ENCODE peak calls at places on chromosomes 12 and 14, in nine cellular contexts. F, U, J, A, H, G, Z, O and E are unnamed samples.

GRCh38 chr12:30811966-30812365 is 57.2 kb upstream of the CAPRIN2 start:
- DNase-seq in J (peak), G (no peak), H (no peak), A (no peak), U (no peak), F (no peak), Z (no peak), O (no peak), E (no peak)

GRCh38 chr12:116773276-116773731 is 35.2 kb downstream of the RNFT2 start:
- DNase-seq in A (no peak), Z (peak), F (no peak), U (no peak), H (no peak), G (peak), O (peak), J (peak), E (no peak)

GRCh38 chr12:26187429-26187828 is 7.9 kb upstream of the SSPN start:
- DNase-seq in U (no peak), Z (no peak), O (peak), A (no peak), J (no peak), G (no peak), H (no peak), F (no peak), E (no peak)

GRCh38 chr14:60867503-60868172 is 113.2 kb downstream of the TRMT5 start:
- DNase-seq in A (no peak), Z (no peak), G (no peak), U (no peak), J (no peak), H (no peak), O (no peak), F (no peak), E (no peak)

GRCh38 chr14:58752782-58753181 is 115.0 kb downstream of the DACT1 start:
- DNase-seq in A (peak), U (peak), H (peak), G (peak), J (no peak), F (no peak), Z (peak), O (peak), E (peak)

GRCh38 chr12:62713190-62713589 is 221.8 kb downstream of the PPM1H start:
- DNase-seq in A (no peak), F (no peak), H (no peak), J (no peak), G (no peak), O (no peak), Z (no peak), U (no peak), E (no peak)

GRCh38 chr12:120453977-120454376 is 7.7 kb downstream of the GATC start:
- DNase-seq in A (no peak), H (no peak), U (no peak), O (no peak), F (no peak), Z (peak), J (no peak), G (peak), E (no peak)

GRCh38 chr12:48041591-48042423 is 37.5 kb upstream of the COL2A1 start:
- DNase-seq in F (no peak), A (no peak), J (no peak), Z (no peak), H (no peak), O (no peak), G (no peak), U (no peak), E (no peak)

GRCh38 chr14:45246633-45247173 is 6.3 kb downstream of the MIS18BP1 start:
- DNase-seq in U (no peak), G (no peak), J (no peak), O (no peak), A (no peak), H (no peak), F (no peak), Z (no peak), E (no peak)

GRCh38 chr14:100304825-100305445 is 1.3 kb downstream of the SLC25A29 start:
- DNase-seq in U (no peak), F (no peak), A (peak), O (peak), J (peak), Z (peak), H (peak), G (peak), E (no peak)

GRCh38 chr14:52553002-52553670 is 500 bp downstream of the GPR137C start:
- DNase-seq in O (peak), F (no peak), G (peak), A (peak), H (peak), J (peak), U (no peak), Z (no peak), E (no peak)

GRCh38 chr14:101937926-101938767 is 26.2 kb upstream of the DYNC1H1 start:
- DNase-seq in H (no peak), U (no peak), O (no peak), G (no peak), F (no peak), J (no peak), Z (no peak), A (no peak), E (no peak)

GRCh38 chr12:68497702-68498101 is 113.0 kb upstream of the RAP1B start:
- DNase-seq in O (peak), Z (peak), J (no peak), G (peak), F (peak), A (peak), H (no peak), U (no peak), E (peak)

GRCh38 chr14:32073537-32074189 is 3.4 kb upstream of the ARHGAP5 start:
- DNase-seq in A (peak), J (no peak), U (peak), G (peak), Z (peak), F (peak), H (no peak), O (peak), E (peak)

GRCh38 chr14:55580401-55581010 is 499 bp downstream of the KTN1 start:
- DNase-seq in Z (peak), U (no peak), G (peak), F (no peak), O (no peak), H (peak), J (no peak), A (peak), E (no peak)

GRCh38 chr14:20530771-20531571 is 25.6 kb downstream of the RNASE10 start:
- DNase-seq in Z (peak), U (peak), O (peak), F (peak), H (peak), A (peak), J (peak), G (peak), E (peak)

GRCh38 chr14:50766338-50766886 is 64.5 kb downstream of the NIN start:
- DNase-seq in J (no peak), G (peak), F (no peak), A (peak), H (no peak), O (no peak), U (no peak), Z (no peak), E (peak)

GRCh38 chr12:96034631-96035282 is 630 bp downstream of the LTA4H start:
- DNase-seq in H (no peak), Z (no peak), F (no peak), A (no peak), J (no peak), U (peak), O (peak), G (peak), E (no peak)

GRCh38 chr12:7995266-7995963 is 37.1 kb upstream of the FOXJ2 start:
- DNase-seq in O (peak), F (peak), H (peak), Z (peak), U (peak), J (peak), G (peak), A (peak), E (peak)

GRCh38 chr12:12612403-12612802 is 727 bp downstream of the CREBL2 start:
- DNase-seq in J (no peak), F (peak), G (peak), O (peak), U (no peak), Z (peak), H (no peak), A (no peak), E (peak)

GRCh38 chr12:53063708-53064612 is 14.1 kb downstream of the TNS2 start:
- DNase-seq in G (peak), F (no peak), O (peak), Z (no peak), U (no peak), H (peak), A (peak), J (no peak), E (no peak)

GRCh38 chr12:125797421-125798175 is 732.4 kb downstream of the AACS start:
- DNase-seq in J (no peak), H (no peak), G (no peak), A (no peak), F (no peak), U (no peak), Z (peak), O (no peak), E (peak)

GRCh38 chr14:75426332-75427125 is 1.3 kb upstream of the JDP2 start:
- DNase-seq in F (no peak), A (no peak), J (no peak), G (no peak), H (no peak), Z (no peak), U (no peak), O (no peak), E (no peak)

GRCh38 chr14:75428230-75429104 is 645 bp downstream of the JDP2 start:
- DNase-seq in H (peak), Z (no peak), G (peak), J (no peak), A (no peak), U (no peak), F (no peak), O (peak), E (no peak)

GRCh38 chr14:75427126-75427481 is 718 bp upstream of the JDP2 start:
- DNase-seq in J (peak), O (no peak), A (no peak), G (no peak), H (peak), Z (no peak), F (no peak), U (no peak), E (no peak)

GRCh38 chr14:75429562-75429961 is 1.7 kb downstream of the JDP2 start:
- DNase-seq in A (no peak), H (no peak), O (no peak), Z (no peak), U (no peak), F (no peak), J (no peak), G (no peak), E (no peak)

DNA sequence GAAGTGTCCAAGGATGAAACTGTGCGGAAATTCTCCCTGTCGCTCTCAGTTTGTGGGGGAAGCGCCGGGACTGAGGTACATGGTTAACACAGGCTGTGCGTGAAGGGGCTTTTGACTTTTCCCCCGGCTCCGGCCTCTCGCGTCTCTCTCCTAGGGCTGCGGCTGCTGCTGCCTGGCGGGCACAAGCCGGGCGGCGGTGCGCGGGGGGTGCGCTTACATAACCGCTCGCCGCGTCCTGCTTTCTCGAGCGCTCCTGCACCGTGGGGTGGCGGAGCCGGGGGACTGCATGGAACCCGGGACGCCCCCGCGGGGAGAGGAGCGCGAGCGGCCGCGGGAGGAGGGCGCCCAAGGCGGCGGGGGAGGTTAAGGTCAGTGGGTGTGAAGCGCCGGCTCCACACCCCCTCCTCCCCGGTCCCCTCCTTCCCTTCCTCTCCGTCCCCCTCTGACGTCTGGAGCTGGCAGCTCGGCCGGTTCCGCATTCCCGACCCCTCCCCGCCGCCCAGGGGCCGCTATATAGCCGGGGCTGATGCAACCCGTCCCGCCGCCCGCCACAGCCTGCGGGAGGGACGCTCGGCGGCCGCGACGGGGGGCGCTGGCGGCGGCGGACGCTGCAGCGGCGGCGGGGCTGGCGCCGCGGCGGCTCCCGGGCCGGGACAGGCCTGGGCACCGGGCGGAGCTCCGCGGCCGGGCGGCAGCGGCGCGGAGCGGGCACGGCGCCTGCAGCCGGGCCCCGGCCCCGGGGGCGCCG is at the start of gene JDP2:
- DNase-seq in A (peak), H (peak), Z (peak), J (peak), U (peak), O (peak), G (peak), F (peak), E (no peak)
- TF ChIP-seq CTCF in A (peak), H (peak), Z (no peak), J (no peak), U (no peak), O (no peak), G (no peak), F (peak), E (peak)

DNA sequence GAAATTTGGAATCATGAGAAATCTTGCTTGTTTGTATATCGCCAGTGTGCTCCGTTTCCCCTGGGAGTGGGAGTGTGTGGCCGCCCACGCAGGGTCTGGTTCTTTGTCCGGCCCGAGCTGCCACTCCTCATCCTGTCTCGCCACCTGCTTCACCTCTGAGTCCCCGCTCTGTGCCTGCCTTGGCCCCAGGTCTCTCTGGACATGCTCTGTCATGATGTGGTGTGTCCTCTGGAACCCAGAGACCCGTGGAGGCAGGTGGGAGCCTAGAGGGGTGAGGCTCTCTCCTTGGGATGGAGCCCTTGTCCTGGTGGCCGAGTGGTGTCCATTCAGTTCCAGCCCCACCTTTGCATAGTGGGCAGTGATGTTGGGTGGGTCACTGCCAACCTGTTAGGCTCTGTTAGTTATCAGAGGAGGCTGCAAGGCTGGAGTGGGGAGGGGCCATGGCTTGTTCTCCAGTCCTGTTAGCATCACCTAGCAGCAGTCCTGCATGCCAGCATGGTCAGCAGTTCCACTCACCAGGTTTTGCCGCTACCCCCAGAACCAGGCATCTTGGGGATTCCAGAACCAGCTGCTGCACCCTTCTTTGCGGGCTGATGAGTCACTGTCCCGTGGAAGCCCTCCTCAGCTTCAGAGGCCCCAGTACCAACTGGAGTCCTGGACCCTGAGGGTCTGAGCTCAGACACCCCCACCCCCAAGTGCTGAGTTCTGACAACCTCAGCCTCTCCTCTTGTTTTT is 76.5 kb downstream of the EP400 start:
- DNase-seq in U (no peak), H (no peak), F (no peak), G (no peak), J (no peak), O (no peak), Z (no peak), A (no peak), E (no peak)
- H3K4me3 ChIP-seq in U (no peak), H (no peak), F (no peak), G (no peak), J (no peak), O (no peak), Z (no peak), A (no peak), E (no peak)

DNA sequence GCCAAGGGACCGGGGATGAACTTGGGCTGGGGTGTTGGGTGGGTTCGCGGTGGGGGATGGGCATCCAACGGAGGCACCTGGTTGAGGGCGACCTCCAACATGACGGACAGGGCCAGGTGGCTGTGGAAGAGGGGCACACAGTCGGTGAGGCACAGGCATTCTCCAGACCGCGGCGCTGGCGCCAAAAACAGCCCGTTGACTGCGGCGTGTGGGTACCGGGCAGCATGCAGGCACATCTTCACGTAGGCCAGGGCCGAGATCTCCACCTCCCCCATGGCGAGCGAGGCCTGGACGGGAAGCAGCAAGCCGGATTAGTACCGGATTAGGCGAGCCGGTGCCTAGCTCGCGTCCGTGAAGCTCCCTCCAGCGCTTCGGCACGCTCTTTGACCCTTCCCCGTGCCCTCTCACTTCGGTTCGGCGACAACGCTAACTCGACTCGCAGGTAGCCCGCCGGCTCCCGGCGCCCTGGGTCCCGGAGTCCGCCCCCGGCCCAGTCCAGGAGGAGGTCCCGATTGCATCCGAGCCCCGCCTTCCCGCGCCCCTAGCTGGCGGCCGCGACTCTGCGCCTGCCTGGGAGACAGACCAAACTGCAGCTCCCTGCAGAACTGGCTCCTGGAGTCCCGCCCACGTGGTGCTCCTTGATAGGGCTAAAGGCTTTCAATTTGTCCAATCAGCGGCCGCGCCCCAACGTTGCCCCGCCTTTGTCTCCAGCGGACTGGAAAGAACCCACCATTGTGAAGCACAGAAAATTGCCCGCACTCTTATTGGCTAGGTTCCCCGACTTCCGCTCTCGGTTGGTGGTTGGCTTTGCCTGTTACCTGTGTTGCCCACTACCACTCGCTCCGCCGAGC is at the start of gene EMC9:
- DNase-seq in H (peak), J (peak), G (peak), U (peak), F (peak), Z (peak), O (peak), A (peak), E (peak)
- TF ChIP-seq CTCF in H (peak), J (peak), G (peak), U (peak), F (peak), Z (no peak), O (peak), A (peak), E (peak)

DNA sequence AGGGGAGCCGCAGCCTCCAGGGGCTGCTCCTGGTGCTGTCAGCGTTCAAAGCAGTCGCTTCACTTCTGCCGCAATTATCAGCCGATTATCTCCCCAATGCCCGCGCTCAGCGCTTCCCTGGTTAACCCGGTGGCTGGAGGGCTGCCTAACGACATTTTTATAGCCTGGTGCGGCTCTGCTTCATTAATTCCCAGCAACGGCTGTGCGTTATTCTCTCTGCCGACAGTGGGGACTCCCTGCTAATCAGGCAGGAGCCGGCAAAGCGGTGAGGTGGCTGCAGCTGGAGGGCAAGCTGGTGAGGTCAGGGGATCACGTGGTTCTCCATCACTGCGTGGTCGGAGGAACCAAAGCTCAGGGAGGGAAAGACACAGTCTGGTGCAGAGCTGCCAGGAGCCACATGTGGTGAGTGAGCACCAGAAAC is 62.9 kb downstream of the GLRX5 start:
- DNase-seq in O (peak), A (no peak), Z (no peak), J (peak), U (no peak), G (peak), F (no peak), H (no peak), E (no peak)
- H3K4me3 ChIP-seq in O (no peak), A (no peak), Z (no peak), J (peak), U (peak), G (no peak), F (no peak), H (no peak), E (peak)

GRCh38 chr12:65643595-65644386 is 180.5 kb upstream of the HMGA2 start:
- DNase-seq in G (peak), J (no peak), H (no peak), Z (peak), O (peak), A (no peak), F (no peak), U (no peak), E (no peak)
- TF ChIP-seq CTCF in G (no peak), J (no peak), H (no peak), Z (no peak), O (no peak), A (no peak), F (no peak), U (no peak), E (no peak)